ENCODE peak calls at places on chromosome 6, in nine cellular contexts. Y is posterior cingulate gyrus; X is A172; B is GM23248; V is nucleus accumbens; A is GM13977; R is T-helper 2 cell; W is BJ; Z is effector memory CD4-positive, alpha-beta T cell. N is an unnamed sample.

GRCh38 chr6:169801396-169802160 is 50.2 kb downstream of the ERMARD start:
- DNase-seq in Y (no peak), X (no peak), B (no peak), V (no peak), A (no peak), R (no peak), W (no peak), Z (no peak), N (no peak)

GRCh38 chr6:161048636-161049035 is 57.1 kb downstream of the MAP3K4 start:
- DNase-seq in Y (no peak), X (no peak), B (peak), V (no peak), A (no peak), R (no peak), W (no peak), Z (no peak), N (no peak)

GRCh38 chr6:37134622-37135191 is 35.2 kb upstream of the PIM1 start:
- DNase-seq in Y (no peak), X (peak), B (peak), V (no peak), A (no peak), R (no peak), W (peak), Z (peak), N (peak)

GRCh38 chr6:44411141-44411540 is 23.6 kb downstream of the CDC5L start:
- DNase-seq in Y (no peak), X (no peak), B (no peak), V (no peak), A (no peak), R (no peak), W (no peak), Z (no peak), N (no peak)

GRCh38 chr6:6315660-6316059 is 4.8 kb downstream of the F13A1 start:
- DNase-seq in Y (peak), X (peak), B (peak), V (no peak), A (peak), R (no peak), W (no peak), Z (no peak), N (peak)

GRCh38 chr6:24799541-24799915 is 811 bp upstream of the ARMH2 start:
- DNase-seq in Y (no peak), X (no peak), B (no peak), V (no peak), A (no peak), R (no peak), W (no peak), Z (no peak), N (no peak)

GRCh38 chr6:157246048-157246630 is 77.2 kb downstream of the TMEM242 start:
- DNase-seq in Y (no peak), X (no peak), B (peak), V (no peak), A (no peak), R (no peak), W (no peak), Z (no peak), N (no peak)

GRCh38 chr6:160132776-160133338 is 11.2 kb downstream of the SLC22A1 start:
- DNase-seq in Y (no peak), X (no peak), B (peak), V (no peak), A (peak), R (no peak), W (no peak), Z (no peak), N (no peak)

GRCh38 chr6:113820751-113821150 is 36.4 kb upstream of the MARCKS start:
- DNase-seq in Y (no peak), X (no peak), B (peak), V (no peak), A (no peak), R (no peak), W (no peak), Z (no peak), N (no peak)

GRCh38 chr6:166244353-166245045 is 63.7 kb downstream of the PRR18 start:
- DNase-seq in Y (no peak), X (no peak), B (no peak), V (no peak), A (peak), R (no peak), W (no peak), Z (no peak), N (no peak)

GRCh38 chr6:7647504-7647903 is 57.5 kb downstream of the SNRNP48 start:
- DNase-seq in Y (no peak), X (no peak), B (no peak), V (no peak), A (peak), R (no peak), W (no peak), Z (no peak), N (no peak)

GRCh38 chr6:68533339-68533795 is 101.7 kb upstream of the ADGRB3 start:
- DNase-seq in Y (no peak), X (no peak), B (no peak), V (no peak), A (no peak), R (no peak), W (no peak), Z (no peak), N (no peak)

GRCh38 chr6:113457751-113458150 is 399.4 kb upstream of the MARCKS start:
- DNase-seq in Y (no peak), X (no peak), B (no peak), V (no peak), A (no peak), R (no peak), W (no peak), Z (no peak), N (no peak)

GRCh38 chr6:88921734-88922133 is 41.7 kb downstream of the RNGTT start:
- DNase-seq in Y (no peak), X (no peak), B (no peak), V (no peak), A (no peak), R (no peak), W (no peak), Z (no peak), N (no peak)

GRCh38 chr6:146700078-146700686 is 101.4 kb downstream of the ADGB start:
- DNase-seq in Y (peak), X (peak), B (peak), V (peak), A (peak), R (no peak), W (peak), Z (no peak), N (peak)

GRCh38 chr6:42203217-42203616 is 8.5 kb upstream of the GUCA1B start:
- DNase-seq in Y (no peak), X (no peak), B (no peak), V (no peak), A (no peak), R (no peak), W (no peak), Z (no peak), N (no peak)

GRCh38 chr6:3409699-3410384 is 47.0 kb downstream of the SLC22A23 start:
- DNase-seq in Y (no peak), X (no peak), B (no peak), V (no peak), A (no peak), R (no peak), W (no peak), Z (no peak), N (no peak)

GRCh38 chr6:154343473-154344308 is 12.9 kb downstream of the IPCEF1 start:
- DNase-seq in Y (no peak), X (peak), B (peak), V (no peak), A (no peak), R (no peak), W (no peak), Z (no peak), N (peak)

GRCh38 chr6:36289281-36290018 is 19.6 kb downstream of the PNPLA1 start:
- DNase-seq in Y (no peak), X (no peak), B (no peak), V (no peak), A (no peak), R (no peak), W (no peak), Z (no peak), N (peak)

GRCh38 chr6:160226118-160226541 is 32.5 kb downstream of the SLC22A2 start:
- DNase-seq in Y (no peak), X (peak), B (no peak), V (no peak), A (no peak), R (peak), W (no peak), Z (no peak), N (no peak)